ENCODE peak calls at places on chromosomes 2 and 18, in seven cellular contexts. O, C, V, H, J, E and W are unnamed samples.

GRCh38 chr2:148812306-148812705 is 62.7 kb upstream of the KIF5C start:
- DNase-seq in O (peak; percentile 28), C (peak; percentile 76), V (no peak), H (peak; percentile 89), J (no peak), E (no peak), W (peak; percentile 70)

GRCh38 chr18:457120-457519 is 43.4 kb downstream of the COLEC12 start:
- DNase-seq in O (no peak), C (no peak), V (no peak), H (peak; percentile 38), J (no peak), E (no peak), W (peak; percentile 85)

GRCh38 chr2:45840481-45840880 is 189.0 kb downstream of the PRKCE start:
- DNase-seq in O (no peak), C (no peak), V (no peak), H (no peak), J (no peak), E (no peak), W (no peak)

GRCh38 chr2:222364280-222364895 is 60.0 kb upstream of the SGPP2 start:
- DNase-seq in O (no peak), C (peak; percentile 56), V (no peak), H (no peak), J (peak; percentile 41), E (no peak), W (peak; percentile 19)

GRCh38 chr2:69387770-69388481 is 899 bp upstream of the GFPT1 start:
- DNase-seq in O (no peak), C (no peak), V (no peak), H (peak; percentile 18), J (no peak), E (no peak), W (no peak)

GRCh38 chr2:127004893-127005600 is 101.9 kb downstream of the BIN1 start:
- DNase-seq in O (no peak), C (no peak), V (no peak), H (no peak), J (no peak), E (no peak), W (no peak)

GRCh38 chr18:68666316-68666715 is 48.6 kb downstream of the TMX3 start:
- DNase-seq in O (no peak), C (no peak), V (no peak), H (no peak), J (no peak), E (no peak), W (peak; percentile 14)

GRCh38 chr2:68961380-68961779 is 8.7 kb upstream of the GKN2 start:
- DNase-seq in O (no peak), C (no peak), V (no peak), H (no peak), J (no peak), E (no peak), W (no peak)

GRCh38 chr2:239601201-239601851 is 200.5 kb upstream of the HDAC4 start:
- DNase-seq in O (no peak), C (no peak), V (no peak), H (peak; percentile 8), J (no peak), E (no peak), W (no peak)

GRCh38 chr2:6955523-6956136 is 38.4 kb downstream of the RNF144A start:
- DNase-seq in O (no peak), C (no peak), V (no peak), H (no peak), J (no peak), E (no peak), W (peak; percentile 14)

GRCh38 chr18:44564922-44565321 is 115.8 kb upstream of the SETBP1 start:
- DNase-seq in O (no peak), C (no peak), V (no peak), H (no peak), J (peak; percentile 76), E (no peak), W (peak; percentile 82)

GRCh38 chr2:9001229-9001628 is 2.3 kb downstream of the MBOAT2 start:
- DNase-seq in O (no peak), C (peak; percentile 95), V (no peak), H (no peak), J (peak; percentile 89), E (no peak), W (peak; percentile 77)

GRCh38 chr2:101790856-101791255 is 93.3 kb downstream of the MAP4K4 start:
- DNase-seq in O (no peak), C (no peak), V (no peak), H (peak; percentile 66), J (no peak), E (no peak), W (peak; percentile 81)

GRCh38 chr2:101790416-101790815 is 92.9 kb downstream of the MAP4K4 start:
- DNase-seq in O (no peak), C (no peak), V (no peak), H (no peak), J (no peak), E (no peak), W (peak; percentile 52)

GRCh38 chr2:101793277-101793969 is 95.9 kb downstream of the MAP4K4 start:
- DNase-seq in O (no peak), C (no peak), V (no peak), H (peak; percentile 50), J (no peak), E (no peak), W (peak; percentile 39)

GRCh38 chr2:101794141-101794540 is 96.6 kb downstream of the MAP4K4 start:
- DNase-seq in O (no peak), C (no peak), V (no peak), H (no peak), J (no peak), E (no peak), W (no peak)

DNA sequence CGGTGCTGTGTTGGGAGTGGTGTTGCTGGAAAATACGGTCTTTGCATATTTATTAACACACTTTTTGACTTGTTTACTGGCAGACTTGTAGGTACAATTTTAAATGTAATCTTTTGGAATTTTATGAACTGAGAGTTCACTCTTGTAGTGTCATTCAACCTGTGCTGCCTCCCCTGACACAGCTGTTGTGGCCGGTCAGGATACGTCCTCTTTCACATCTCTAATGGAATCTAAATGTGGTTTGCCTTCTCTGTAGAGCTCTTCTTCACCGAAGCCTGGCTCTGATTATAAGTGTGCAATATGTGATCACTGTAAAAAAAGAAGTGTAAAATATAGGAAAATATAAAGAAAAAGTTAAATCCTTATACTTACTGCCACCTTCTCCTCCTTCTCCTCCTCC is 94.7 kb downstream of the MAP4K4 start:
- DNase-seq in O (no peak), C (no peak), V (no peak), H (no peak), J (no peak), E (no peak), W (no peak)
- H3K4me1 ChIP-seq in O (peaks cover 3% of the 10 kb centered on the region), C (peaks cover 17% of the 10 kb centered on the region), V (no peaks in the 10 kb centered on the region), H (no peaks in the 10 kb centered on the region), J (peaks cover 29% of the 10 kb centered on the region), E (peaks cover 14% of the 10 kb centered on the region), W (peaks cover 68% of the 10 kb centered on the region)

DNA sequence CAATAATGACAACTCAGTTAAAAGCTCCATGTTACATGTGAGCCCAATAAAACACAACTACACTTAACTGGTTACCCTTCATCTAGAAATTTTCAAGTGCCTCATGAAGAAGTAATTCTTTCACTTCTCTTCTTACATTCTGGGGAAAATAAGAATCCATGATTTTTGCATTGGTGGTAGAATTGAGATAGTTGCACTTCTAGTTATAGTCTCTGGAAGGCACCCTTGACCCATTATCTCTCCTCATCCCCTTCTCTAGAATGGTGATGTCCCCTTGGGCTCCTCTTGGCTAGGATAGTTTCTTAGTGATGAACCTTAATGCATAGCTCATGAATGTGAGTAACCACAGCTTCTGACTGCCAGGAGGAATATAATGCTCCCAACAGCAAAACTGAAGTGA is 3.6 kb downstream of the LGALSL start:
- DNase-seq in O (no peak), C (no peak), V (no peak), H (no peak), J (no peak), E (no peak), W (no peak)
- H3K4me1 ChIP-seq in O (peaks cover 18% of the 10 kb centered on the region), C (peaks cover 23% of the 10 kb centered on the region), V (peaks cover 3% of the 10 kb centered on the region), H (no peaks in the 10 kb centered on the region), J (peaks cover 18% of the 10 kb centered on the region), E (peaks cover 24% of the 10 kb centered on the region), W (peaks cover 6% of the 10 kb centered on the region)

GRCh38 chr2:88613921-88614320 is 13.3 kb downstream of the EIF2AK3 start:
- DNase-seq in O (no peak), C (no peak), V (no peak), H (no peak), J (no peak), E (no peak), W (no peak)
- H3K4me1 ChIP-seq in O (peaks cover 5% of the 10 kb centered on the region), C (peaks cover 14% of the 10 kb centered on the region), V (no peaks in the 10 kb centered on the region), H (no peaks in the 10 kb centered on the region), J (peaks cover 16% of the 10 kb centered on the region), E (peaks cover 36% of the 10 kb centered on the region), W (peaks cover 8% of the 10 kb centered on the region)

GRCh38 chr2:47769318-47769717 is 13.6 kb upstream of the MSH6 start:
- DNase-seq in O (no peak), C (no peak), V (no peak), H (no peak), J (no peak), E (no peak), W (no peak)

GRCh38 chr2:47767497-47767844 is 15.5 kb upstream of the MSH6 start:
- DNase-seq in O (no peak), C (no peak), V (no peak), H (no peak), J (no peak), E (no peak), W (no peak)

GRCh38 chr2:47771211-47771610 is 11.7 kb upstream of the MSH6 start:
- DNase-seq in O (peak; percentile 27), C (peak; percentile 88), V (no peak), H (peak; percentile 75), J (peak; percentile 96), E (peak; percentile 83), W (peak; percentile 84)

GRCh38 chr2:47772343-47772742 is 10.6 kb upstream of the MSH6 start:
- DNase-seq in O (no peak), C (no peak), V (no peak), H (no peak), J (no peak), E (no peak), W (no peak)

GRCh38 chr2:47767880-47768609 is 14.9 kb upstream of the MSH6 start:
- DNase-seq in O (peak; percentile 77), C (peak; percentile 66), V (peak; percentile 54), H (peak; percentile 58), J (no peak), E (peak; percentile 43), W (peak; percentile 54)
- H3K4me1 ChIP-seq in O (no peaks in the 10 kb centered on the region), C (no peaks in the 10 kb centered on the region), V (no peaks in the 10 kb centered on the region), H (no peaks in the 10 kb centered on the region), J (peaks cover 4% of the 10 kb centered on the region), E (peaks cover 16% of the 10 kb centered on the region), W (no peaks in the 10 kb centered on the region)